ENCODE peak calls at places on chromosomes 4 and X, in four cellular contexts. M is right lobe of liver, B is left lung, F is HepG2. J is an unnamed sample.

GRCh38 chr4:173167793-173168395 is 717 bp upstream of the GALNT7 start:
- DNase-seq in M (peak), B (peak), F (no peak), J (no peak)

GRCh38 chrX:43349363-43349762 is 306.7 kb upstream of the MAOA start:
- DNase-seq in M (no peak), B (no peak), F (peak), J (no peak)

GRCh38 chr4:182280439-182281111 is 37.4 kb downstream of the TENM3 start:
- DNase-seq in M (no peak), B (no peak), F (no peak), J (no peak)

GRCh38 chrX:16666541-16666940 is 16.6 kb downstream of the S100G start:
- DNase-seq in M (no peak), B (no peak), F (no peak), J (no peak)

GRCh38 chr4:2791518-2792395 is 1.1 kb upstream of the SH3BP2 start:
- DNase-seq in M (peak), B (peak), F (no peak), J (no peak)

GRCh38 chr4:46432923-46433322 is 43.0 kb upstream of the GABRA2 start:
- DNase-seq in M (no peak), B (no peak), F (no peak), J (no peak)

GRCh38 chr4:123412700-123413512 is 16.3 kb downstream of the SPRY1 start:
- DNase-seq in M (no peak), B (no peak), F (no peak), J (no peak)

GRCh38 chr4:89352541-89352940 is 44.9 kb upstream of the GPRIN3 start:
- DNase-seq in M (no peak), B (no peak), F (no peak), J (no peak)

DNA sequence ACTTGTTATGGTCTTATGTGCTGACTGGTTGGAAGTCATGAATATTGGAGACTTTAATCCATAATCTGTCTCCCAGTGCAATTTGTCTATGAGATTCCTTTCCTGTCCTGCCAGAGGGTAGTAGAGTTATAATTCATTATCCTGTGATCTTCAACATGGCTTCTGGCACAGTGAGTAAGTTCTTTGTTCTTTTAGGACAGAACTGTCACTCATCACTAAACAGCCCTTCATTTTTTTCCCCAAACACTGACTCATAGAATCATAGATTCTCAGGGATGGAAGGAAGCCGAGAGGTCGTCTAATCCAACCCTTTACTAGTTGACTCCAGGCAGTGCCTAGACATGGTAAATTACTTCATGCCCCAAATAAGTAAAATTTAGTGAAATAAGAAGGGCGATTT is 78.4 kb downstream of the LUZP4 start:
- DNase-seq in M (no peak), B (no peak), F (no peak), J (no peak)
- TF ChIP-seq CTCF in M (no peak), B (no peak), F (no peak), J (no peak)

GRCh38 chrX:8192276-8192675 is 21.2 kb upstream of the VCX2 start:
- DNase-seq in M (no peak), B (no peak), F (no peak), J (no peak)

GRCh38 chrX:8194216-8194615 is 23.1 kb upstream of the VCX2 start:
- DNase-seq in M (no peak), B (no peak), F (no peak), J (no peak)

GRCh38 chrX:8191022-8191421 is 20.0 kb upstream of the VCX2 start:
- DNase-seq in M (no peak), B (no peak), F (no peak), J (no peak)

GRCh38 chrX:8189096-8189830 is 18.2 kb upstream of the VCX2 start:
- DNase-seq in M (no peak), B (no peak), F (no peak), J (no peak)

GRCh38 chrX:8190341-8190830 is 19.3 kb upstream of the VCX2 start:
- DNase-seq in M (no peak), B (no peak), F (no peak), J (no peak)
- H3K4me3 ChIP-seq in M (no peak), B (no peak), F (no peak), J (no peak)

GRCh38 chr4:137608085-137608484 is 75.8 kb upstream of the PCDH18 start:
- DNase-seq in M (no peak), B (no peak), F (no peak), J (no peak)

GRCh38 chr4:137611998-137612700 is 79.9 kb upstream of the PCDH18 start:
- DNase-seq in M (no peak), B (no peak), F (no peak), J (no peak)

GRCh38 chr4:137609693-137610450 is 77.6 kb upstream of the PCDH18 start:
- DNase-seq in M (no peak), B (no peak), F (no peak), J (peak)

GRCh38 chr4:137614491-137614890 is 82.2 kb upstream of the PCDH18 start:
- DNase-seq in M (no peak), B (no peak), F (no peak), J (no peak)

GRCh38 chr4:137610960-137611359 is 78.7 kb upstream of the PCDH18 start:
- DNase-seq in M (no peak), B (no peak), F (peak), J (no peak)
- TF ChIP-seq CTCF in M (no peak), B (peak), F (no peak), J (peak)

GRCh38 chrX:118565853-118566252 is 70.2 kb downstream of the DOCK11 start:
- DNase-seq in M (no peak), B (no peak), F (no peak), J (no peak)
- H3K4me3 ChIP-seq in M (no peak), B (no peak), F (no peak), J (no peak)

DNA sequence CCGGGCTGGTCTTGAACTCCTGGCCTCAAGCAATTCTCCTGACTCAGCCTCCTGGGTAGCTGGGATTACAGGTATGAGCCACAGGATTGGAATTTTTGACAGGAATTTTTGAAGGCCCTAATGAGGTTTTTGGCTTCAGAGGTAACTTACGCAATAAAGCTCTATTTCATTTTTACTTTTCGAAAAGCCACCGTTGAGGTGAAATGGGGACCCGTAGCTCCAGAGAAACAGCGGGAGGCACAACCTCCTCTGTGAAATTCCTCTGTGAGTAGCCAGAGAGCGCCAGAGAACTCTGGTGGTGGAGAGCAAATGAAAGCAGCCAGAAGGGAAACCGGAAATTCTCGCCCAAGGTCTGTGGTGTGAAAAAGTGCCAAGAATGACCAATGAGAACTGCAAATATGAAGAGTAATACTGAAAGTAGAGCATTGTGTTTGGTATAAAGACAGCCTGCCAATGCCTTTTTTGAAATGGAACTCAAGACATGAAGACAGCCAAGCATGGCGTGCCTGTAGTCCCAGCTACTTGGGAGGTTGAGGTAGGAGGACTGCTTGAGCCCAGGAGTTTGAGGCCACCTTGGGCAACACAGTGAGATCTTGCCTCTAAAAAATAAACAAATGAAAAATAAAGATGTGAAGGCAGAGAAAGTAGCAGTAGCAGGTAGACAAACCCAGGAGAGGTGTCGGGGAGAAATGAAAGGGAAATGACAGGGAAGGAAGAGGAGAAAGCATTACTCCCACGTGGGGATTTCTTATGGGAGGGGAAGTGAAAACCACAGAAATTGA is 33.0 kb upstream of the TMEM131L start:
- DNase-seq in M (peak), B (no peak), F (peak), J (no peak)
- TF ChIP-seq CTCF in M (peak), B (peak), F (peak), J (peak)

GRCh38 chr4:77327151-77327550 is 170.1 kb downstream of the CCNG2 start:
- DNase-seq in M (no peak), B (no peak), F (no peak), J (no peak)
- H3K4me3 ChIP-seq in M (no peak), B (no peak), F (no peak), J (no peak)

DNA sequence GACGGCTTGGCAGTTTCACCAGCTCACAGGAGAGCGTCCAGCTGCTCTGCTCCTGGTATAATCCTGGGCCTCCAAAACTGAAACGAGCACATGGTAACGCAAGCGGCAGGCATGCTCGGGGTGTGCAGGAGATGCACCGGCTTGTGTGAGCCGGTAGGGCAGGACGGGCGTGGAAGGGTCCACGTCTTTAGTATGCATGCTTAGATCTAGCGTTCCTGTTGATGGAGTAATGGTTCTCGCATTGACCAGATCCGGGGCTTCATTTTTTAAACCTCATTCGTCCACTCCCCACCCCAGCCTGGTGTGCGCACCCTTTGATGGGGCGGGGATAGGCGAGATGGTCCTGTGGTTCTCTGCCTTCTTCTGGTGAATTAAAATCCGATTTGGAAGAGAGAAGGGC is 39.7 kb downstream of the FAM149A start:
- DNase-seq in M (no peak), B (no peak), F (no peak), J (no peak)
- TF ChIP-seq CTCF in M (no peak), B (no peak), F (no peak), J (no peak)

J was measured in AG04450.